ENCODE peak calls at places on chromosomes 7 and 10, in five cellular contexts. S, N, U, F and J are unnamed samples. For H3K9me3, the result is how much of the 10 kb centered on the place peaks cover.

GRCh38 chr10:110706690-110707098 is 62.6 kb downstream of the RBM20 start:
- DNase-seq in S (peak), N (peak), U (no peak), F (no peak), J (no peak)

GRCh38 chr7:70353948-70354335 is 755.7 kb downstream of the AUTS2 start:
- DNase-seq in S (no peak), N (no peak), U (no peak), F (no peak), J (no peak)

GRCh38 chr7:1108264-1108920 is 20.5 kb downstream of the GPER1 start:
- DNase-seq in S (no peak), N (no peak), U (peak), F (peak), J (no peak)

GRCh38 chr10:43244783-43245182 is 22.1 kb downstream of the RASGEF1A start:
- DNase-seq in S (no peak), N (no peak), U (no peak), F (no peak), J (no peak)

GRCh38 chr7:75943864-75944263 is 28.9 kb downstream of the POR start:
- DNase-seq in S (no peak), N (peak), U (no peak), F (no peak), J (no peak)

GRCh38 chr10:22658745-22659410 is 55.5 kb downstream of the PIP4K2A start:
- DNase-seq in S (no peak), N (peak), U (no peak), F (no peak), J (no peak)

GRCh38 chr7:138436388-138436787 is 23.7 kb upstream of the TRIM24 start:
- DNase-seq in S (no peak), N (no peak), U (no peak), F (no peak), J (no peak)

GRCh38 chr10:17227367-17228080 is 517 bp upstream of the VIM start:
- DNase-seq in S (no peak), N (peak), U (no peak), F (no peak), J (no peak)

GRCh38 chr10:33143160-33143728 is 185.2 kb upstream of the ITGB1 start:
- DNase-seq in S (peak), N (peak), U (no peak), F (no peak), J (peak)

GRCh38 chr7:130611206-130611605 is 57.3 kb downstream of the COPG2 start:
- DNase-seq in S (no peak), N (no peak), U (no peak), F (no peak), J (no peak)

GRCh38 chr10:5531558-5532230 is 6.9 kb downstream of the CALML3 start:
- DNase-seq in S (no peak), N (no peak), U (no peak), F (peak), J (peak)

DNA sequence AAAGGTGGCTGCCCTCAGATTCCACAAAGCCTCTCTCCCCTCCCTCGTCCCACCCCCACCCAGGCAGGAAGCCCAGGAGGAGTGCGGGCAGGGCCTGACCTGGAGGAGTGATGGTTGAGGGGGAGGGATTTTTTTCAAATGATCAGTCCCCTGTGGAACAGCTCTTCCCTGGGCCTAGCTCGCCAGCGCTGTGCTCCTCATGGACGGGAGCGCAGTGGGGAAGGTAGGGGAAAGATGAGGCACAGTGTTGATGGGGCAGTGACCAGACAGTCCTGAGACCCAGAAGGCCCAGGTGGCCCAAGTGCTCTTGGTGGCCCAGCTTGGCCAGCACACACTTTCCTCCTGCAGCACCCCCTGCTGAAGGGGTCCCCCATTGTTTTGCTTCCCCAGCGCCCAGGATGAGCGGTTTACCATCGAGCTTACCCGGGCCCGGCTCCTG is 8.5 kb downstream of the SAP25 start:
- DNase-seq in S (no peak), N (no peak), U (no peak), F (no peak), J (no peak)
- TF ChIP-seq CTCF in S (no peak), N (no peak), U (no peak), F (no peak), J (no peak)

GRCh38 chr10:130745831-130746230 is 565.7 kb downstream of the TCERG1L start:
- DNase-seq in S (no peak), N (no peak), U (no peak), F (peak), J (peak)

GRCh38 chr10:130745251-130745650 is 566.3 kb downstream of the TCERG1L start:
- DNase-seq in S (no peak), N (no peak), U (no peak), F (peak), J (no peak)

GRCh38 chr10:130743751-130744191 is 567.8 kb downstream of the TCERG1L start:
- DNase-seq in S (no peak), N (no peak), U (no peak), F (peak), J (peak)

GRCh38 chr10:130742936-130743675 is 568.4 kb downstream of the TCERG1L start:
- DNase-seq in S (no peak), N (no peak), U (no peak), F (peak), J (peak)

GRCh38 chr10:130744631-130745030 is 566.9 kb downstream of the TCERG1L start:
- DNase-seq in S (no peak), N (no peak), U (no peak), F (peak), J (peak)
- H3K9me3 ChIP-seq in S (half or more), N (half or more), U (under half), F (under half), J (under half)

DNA sequence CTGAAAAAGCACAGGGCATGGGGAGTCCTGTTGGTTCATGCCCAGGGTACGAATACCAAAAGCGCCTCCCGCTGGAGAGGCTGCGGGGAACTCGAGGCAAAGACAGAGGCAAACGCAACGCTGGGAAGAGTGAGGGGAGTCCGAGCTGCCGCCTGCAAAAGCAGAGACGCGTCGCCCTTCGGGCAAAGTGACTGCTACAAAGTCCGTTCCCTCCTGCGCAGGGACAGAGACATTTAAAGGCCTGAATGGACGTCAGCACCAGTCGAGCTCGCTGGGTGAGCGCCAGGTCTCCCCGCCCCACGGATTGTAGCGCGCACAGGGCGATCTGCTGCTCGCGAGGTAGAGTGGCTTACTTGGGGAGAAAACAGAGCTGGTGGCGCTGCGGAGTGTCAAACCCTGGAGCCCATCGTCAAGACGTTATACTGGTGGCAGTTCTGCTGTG is 732.8 kb downstream of the ZWINT start:
- DNase-seq in S (no peak), N (no peak), U (peak), F (no peak), J (no peak)
- TF ChIP-seq CTCF in S (no peak), N (no peak), U (no peak), F (no peak), J (no peak)

GRCh38 chr7:23746629-23747028 is 36.6 kb downstream of the STK31 start:
- DNase-seq in S (no peak), N (no peak), U (no peak), F (no peak), J (no peak)
- H3K9me3 ChIP-seq in S (under half), N (under half), U (under half), F (under half), J (under half)

GRCh38 chr7:44922351-44922694 is 37.0 kb upstream of the PURB start:
- DNase-seq in S (no peak), N (no peak), U (no peak), F (no peak), J (no peak)
- TF ChIP-seq CTCF in S (no peak), N (no peak), U (no peak), F (no peak), J (no peak)

GRCh38 chr7:63071920-63072319 is 926.7 kb upstream of the ZNF722 start:
- DNase-seq in S (no peak), N (no peak), U (no peak), F (no peak), J (no peak)

GRCh38 chr7:63073286-63073685 is 925.4 kb upstream of the ZNF722 start:
- DNase-seq in S (no peak), N (no peak), U (no peak), F (no peak), J (no peak)

GRCh38 chr7:63072806-63073205 is 925.8 kb upstream of the ZNF722 start:
- DNase-seq in S (no peak), N (no peak), U (no peak), F (no peak), J (no peak)

GRCh38 chr7:63071396-63071795 is 927.3 kb upstream of the ZNF722 start:
- DNase-seq in S (no peak), N (no peak), U (no peak), F (no peak), J (no peak)

GRCh38 chr7:63070696-63071095 is 928.0 kb upstream of the ZNF722 start:
- DNase-seq in S (no peak), N (no peak), U (no peak), F (no peak), J (no peak)
- H3K9me3 ChIP-seq in S (half or more), N (under half), U (under half), F (under half), J (under half)

GRCh38 chr7:44661233-44661632 is 54.8 kb downstream of the OGDH start:
- DNase-seq in S (no peak), N (no peak), U (no peak), F (no peak), J (no peak)

GRCh38 chr7:44666566-44666965 is 60.1 kb downstream of the OGDH start:
- DNase-seq in S (no peak), N (no peak), U (no peak), F (no peak), J (no peak)

GRCh38 chr7:44664756-44665461 is 58.5 kb downstream of the OGDH start:
- DNase-seq in S (no peak), N (no peak), U (no peak), F (no peak), J (no peak)

GRCh38 chr7:44667190-44667589 is 60.8 kb downstream of the OGDH start:
- DNase-seq in S (no peak), N (no peak), U (no peak), F (no peak), J (no peak)

GRCh38 chr7:44665531-44666213 is 59.2 kb downstream of the OGDH start:
- DNase-seq in S (peak), N (peak), U (no peak), F (no peak), J (no peak)
- TF ChIP-seq CTCF in S (no peak), N (no peak), U (no peak), F (no peak), J (no peak)